ENCODE peak calls at places on chromosome 6, in six cellular contexts. P is cardiac fibroblast, Y is GM04503, V is A172, U is NCI-H446 treated with DMSO at 0.1 percent for 48 hours, T is COR-L47. J is an unnamed sample.

GRCh38 chr6:130274007-130274406 is 51.3 kb upstream of the SAMD3 start:
- DNase-seq in P (no peak), Y (no peak), V (no peak), U (no peak), T (no peak), J (no peak)

GRCh38 chr6:111210074-111210729 is 122.9 kb downstream of the SLC16A10 start:
- DNase-seq in P (peak; percentile 79), Y (peak; percentile 15), V (peak; percentile 53), U (peak; percentile 18), T (peak; percentile 20), J (peak; percentile 77)

GRCh38 chr6:144416244-144416643 is 131.1 kb downstream of the UTRN start:
- DNase-seq in P (no peak), Y (no peak), V (no peak), U (no peak), T (no peak), J (no peak)

GRCh38 chr6:141359953-141360352 is 772.8 kb upstream of the GJE1 start:
- DNase-seq in P (peak; percentile 29), Y (no peak), V (no peak), U (peak; percentile 25), T (no peak), J (no peak)

GRCh38 chr6:32196682-32197616 is 4.5 kb upstream of the GPSM3 start:
- DNase-seq in P (peak; percentile 28), Y (no peak), V (no peak), U (no peak), T (no peak), J (no peak)

GRCh38 chr6:42744351-42744890 is 1.5 kb downstream of the TBCC start:
- DNase-seq in P (no peak), Y (no peak), V (no peak), U (no peak), T (no peak), J (no peak)

GRCh38 chr6:52598123-52598823 is 21.4 kb upstream of the TRAM2 start:
- DNase-seq in P (peak; percentile 88), Y (no peak), V (peak; percentile 27), U (peak; percentile 78), T (peak; percentile 39), J (peak; percentile 67)

GRCh38 chr6:37520926-37521325 is 21.2 kb upstream of the CCDC167 start:
- DNase-seq in P (no peak), Y (no peak), V (no peak), U (no peak), T (no peak), J (no peak)

GRCh38 chr6:129624488-129624887 is 85.5 kb downstream of the ARHGAP18 start:
- DNase-seq in P (no peak), Y (no peak), V (no peak), U (no peak), T (no peak), J (no peak)

GRCh38 chr6:80343511-80343910 is 237.0 kb downstream of the BCKDHB start:
- DNase-seq in P (peak; percentile 24), Y (no peak), V (no peak), U (no peak), T (no peak), J (no peak)

GRCh38 chr6:168385380-168385779 is 55.6 kb upstream of the SMOC2 start:
- DNase-seq in P (no peak), Y (no peak), V (no peak), U (no peak), T (peak; percentile 41), J (no peak)

GRCh38 chr6:90219168-90219985 is 77.3 kb downstream of the BACH2 start:
- DNase-seq in P (peak; percentile 44), Y (peak; percentile 44), V (peak; percentile 27), U (peak; percentile 98), T (peak; percentile 17), J (no peak)

GRCh38 chr6:169833258-169833794 is 81.9 kb downstream of the ERMARD start:
- DNase-seq in P (peak; percentile 9), Y (no peak), V (no peak), U (no peak), T (no peak), J (peak; percentile 1)

GRCh38 chr6:21341910-21342309 is 251.6 kb upstream of the SOX4 start:
- DNase-seq in P (no peak), Y (no peak), V (no peak), U (no peak), T (no peak), J (no peak)

GRCh38 chr6:88211446-88211845 is 45.3 kb upstream of the CNR1 start:
- DNase-seq in P (no peak), Y (no peak), V (no peak), U (peak; percentile 49), T (no peak), J (no peak)

GRCh38 chr6:34730006-34730405 is 27.3 kb upstream of the SNRPC start:
- DNase-seq in P (no peak), Y (no peak), V (no peak), U (peak; percentile 20), T (peak; percentile 57), J (no peak)

GRCh38 chr6:31639449-31639861 is 13.0 kb downstream of the BAG6 start:
- DNase-seq in P (peak; percentile 61), Y (no peak), V (peak; percentile 88), U (no peak), T (no peak), J (no peak)

GRCh38 chr6:170037541-170038250 is 253.2 kb downstream of the DLL1 start:
- DNase-seq in P (no peak), Y (no peak), V (no peak), U (no peak), T (no peak), J (no peak)

GRCh38 chr6:70124882-70125535 is 177.9 kb downstream of the COL9A1 start:
- DNase-seq in P (peak; percentile 90), Y (peak; percentile 25), V (peak; percentile 45), U (peak; percentile 18), T (no peak), J (peak; percentile 87)

GRCh38 chr6:91704531-91704930 is 1117.7 kb upstream of the MAP3K7 start:
- DNase-seq in P (peak; percentile 13), Y (no peak), V (peak; percentile 47), U (no peak), T (no peak), J (peak; percentile 72)

GRCh38 chr6:136959471-136959891 is 37.4 kb downstream of the SLC35D3 start:
- DNase-seq in P (no peak), Y (no peak), V (no peak), U (no peak), T (peak; percentile 64), J (no peak)

GRCh38 chr6:31186052-31186734 is 15.7 kb upstream of the POU5F1 start:
- DNase-seq in P (peak; percentile 81), Y (no peak), V (no peak), U (no peak), T (no peak), J (peak; percentile 87)

GRCh38 chr6:436308-437041 is 44.9 kb downstream of the IRF4 start:
- DNase-seq in P (peak; percentile 22), Y (peak; percentile 58), V (peak; percentile 87), U (no peak), T (no peak), J (no peak)

GRCh38 chr6:33589723-33590530 is 9.9 kb upstream of the BAK1 start:
- DNase-seq in P (peak; percentile 96), Y (peak; percentile 53), V (peak; percentile 98), U (no peak), T (peak; percentile 26), J (peak; percentile 93)

GRCh38 chr6:1724616-1725015 is 114.9 kb downstream of the FOXC1 start:
- DNase-seq in P (peak; percentile 18), Y (no peak), V (peak; percentile 55), U (no peak), T (peak; percentile 13), J (no peak)

GRCh38 chr6:169794317-169795055 is 43.1 kb downstream of the ERMARD start:
- DNase-seq in P (no peak), Y (no peak), V (no peak), U (no peak), T (peak; percentile 17), J (no peak)

GRCh38 chr6:160692369-160692959 is 9.6 kb upstream of the PLG start:
- DNase-seq in P (no peak), Y (no peak), V (no peak), U (no peak), T (no peak), J (no peak)

GRCh38 chr6:109351231-109352132 is 30.8 kb downstream of the CD164 start:
- DNase-seq in P (peak; percentile 33), Y (no peak), V (peak; percentile 67), U (no peak), T (no peak), J (no peak)

GRCh38 chr6:4616311-4616710 is 159.9 kb upstream of the CDYL start:
- DNase-seq in P (no peak), Y (no peak), V (no peak), U (no peak), T (no peak), J (no peak)

GRCh38 chr6:87897581-87898147 is 150.0 kb upstream of the SPACA1 start:
- DNase-seq in P (peak; percentile 30), Y (no peak), V (no peak), U (no peak), T (no peak), J (no peak)

GRCh38 chr6:21067521-21067920 is 526.0 kb upstream of the SOX4 start:
- DNase-seq in P (peak; percentile 10), Y (no peak), V (no peak), U (no peak), T (no peak), J (no peak)

GRCh38 chr6:106145741-106146227 is 59.6 kb downstream of the PRDM1 start:
- DNase-seq in P (peak; percentile 32), Y (no peak), V (no peak), U (no peak), T (no peak), J (peak; percentile 79)

GRCh38 chr6:89989742-89990141 is 95.5 kb downstream of the GJA10 start:
- DNase-seq in P (peak; percentile 51), Y (peak; percentile 95), V (no peak), U (no peak), T (no peak), J (peak; percentile 94)

J was measured in kidney glomerular epithelial cell.